ENCODE peak calls at places on chromosome 4, in eight cellular contexts. S is BJ, I is H1, K is tibial nerve, R is fibroblast of lung, U is choroid plexus epithelial cell, P is lung, C is transverse colon. Y is an unnamed sample.

GRCh38 chr4:172356002-172356401 is 542.8 kb downstream of the GALNTL6 start:
- DNase-seq in C (no peak), R (no peak), I (no peak), S (peak), U (peak), P (no peak), K (no peak), Y (peak)

GRCh38 chr4:88244821-88245579 is 39.4 kb downstream of the PPM1K start:
- DNase-seq in S (no peak), P (no peak), R (no peak), U (no peak), K (no peak), C (peak), I (no peak), Y (no peak)

GRCh38 chr4:75723117-75723801 is 1.1 kb upstream of the USO1 start:
- DNase-seq in C (no peak), I (no peak), K (no peak), P (no peak), U (peak), S (peak), R (no peak), Y (peak)

GRCh38 chr4:155008389-155008788 is 200.0 kb upstream of the NPY2R start:
- DNase-seq in R (no peak), S (no peak), P (no peak), C (no peak), I (no peak), U (no peak), K (no peak), Y (no peak)

GRCh38 chr4:3009422-3009821 is 46.1 kb downstream of the GRK4 start:
- DNase-seq in K (no peak), P (no peak), C (no peak), R (peak), I (no peak), U (peak), S (no peak), Y (peak)

GRCh38 chr4:121943941-121944340 is 7.9 kb downstream of the TRPC3 start:
- DNase-seq in C (no peak), K (no peak), U (no peak), S (no peak), R (no peak), P (no peak), I (no peak), Y (no peak)

GRCh38 chr4:14827111-14827510 is 175.2 kb upstream of the CPEB2 start:
- DNase-seq in I (no peak), U (peak), S (no peak), C (no peak), K (no peak), R (peak), P (no peak), Y (no peak)

GRCh38 chr4:90080116-90080515 is 47.1 kb upstream of the CCSER1 start:
- DNase-seq in C (no peak), P (no peak), I (no peak), R (no peak), K (no peak), U (no peak), S (no peak), Y (no peak)

DNA sequence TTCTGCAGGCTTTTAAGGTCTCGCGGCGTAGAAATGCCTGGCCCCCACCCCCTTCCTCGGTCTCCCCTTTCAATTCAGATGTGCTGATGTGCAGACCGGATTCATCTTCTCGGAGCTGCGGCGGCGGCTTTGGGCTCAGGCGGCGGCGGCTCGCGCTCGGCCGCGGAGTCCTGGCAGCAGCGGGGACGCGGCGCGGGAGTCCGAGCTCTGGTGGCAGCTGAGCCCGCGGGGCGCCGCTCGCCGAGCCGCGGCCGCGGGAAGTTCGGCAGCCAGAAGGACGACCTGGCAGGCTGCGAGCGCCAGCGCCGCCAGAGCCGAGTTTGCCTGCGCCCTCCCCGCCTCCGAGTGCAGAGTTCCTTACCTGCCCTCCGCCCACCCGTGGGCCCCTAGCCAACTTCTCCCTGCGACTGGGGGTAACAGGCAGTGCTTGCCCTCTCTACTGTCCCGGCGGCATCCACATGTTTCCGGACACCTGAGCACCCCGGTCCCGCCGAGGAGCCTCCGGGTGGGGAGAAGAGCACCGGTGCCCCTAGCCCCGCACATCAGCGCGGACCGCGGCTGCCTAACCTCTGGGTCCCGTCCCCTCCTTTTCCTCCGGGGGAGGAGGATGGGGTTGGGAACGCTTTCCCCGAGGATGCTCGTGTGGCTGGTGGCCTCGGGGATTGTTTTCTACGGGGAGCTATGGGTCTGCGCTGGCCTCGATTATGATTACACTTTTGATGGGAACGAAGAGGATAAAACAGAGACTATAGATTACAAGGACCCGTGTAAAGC is 448 bp downstream of the TLL1 start:
- DNase-seq in P (no peak), U (no peak), C (no peak), I (no peak), K (no peak), S (no peak), R (peak), Y (peak)
- H3K4me3 ChIP-seq in P (peak), U (peak), C (peak), I (peak), K (peak), S (peak), R (peak), Y (peak)

GRCh38 chr4:25773358-25773757 is 89.4 kb downstream of the SEL1L3 start:
- DNase-seq in P (no peak), C (no peak), K (no peak), U (no peak), R (no peak), I (no peak), S (no peak), Y (no peak)

GRCh38 chr4:25770844-25771243 is 91.9 kb downstream of the SEL1L3 start:
- DNase-seq in P (no peak), U (no peak), C (no peak), I (no peak), K (no peak), R (no peak), S (no peak), Y (no peak)

GRCh38 chr4:25771672-25772071 is 91.1 kb downstream of the SEL1L3 start:
- DNase-seq in I (no peak), P (no peak), C (no peak), S (no peak), K (no peak), R (no peak), U (no peak), Y (no peak)

GRCh38 chr4:25769251-25769650 is 93.5 kb downstream of the SEL1L3 start:
- DNase-seq in K (no peak), I (no peak), S (no peak), R (no peak), C (no peak), P (no peak), U (peak), Y (no peak)

DNA sequence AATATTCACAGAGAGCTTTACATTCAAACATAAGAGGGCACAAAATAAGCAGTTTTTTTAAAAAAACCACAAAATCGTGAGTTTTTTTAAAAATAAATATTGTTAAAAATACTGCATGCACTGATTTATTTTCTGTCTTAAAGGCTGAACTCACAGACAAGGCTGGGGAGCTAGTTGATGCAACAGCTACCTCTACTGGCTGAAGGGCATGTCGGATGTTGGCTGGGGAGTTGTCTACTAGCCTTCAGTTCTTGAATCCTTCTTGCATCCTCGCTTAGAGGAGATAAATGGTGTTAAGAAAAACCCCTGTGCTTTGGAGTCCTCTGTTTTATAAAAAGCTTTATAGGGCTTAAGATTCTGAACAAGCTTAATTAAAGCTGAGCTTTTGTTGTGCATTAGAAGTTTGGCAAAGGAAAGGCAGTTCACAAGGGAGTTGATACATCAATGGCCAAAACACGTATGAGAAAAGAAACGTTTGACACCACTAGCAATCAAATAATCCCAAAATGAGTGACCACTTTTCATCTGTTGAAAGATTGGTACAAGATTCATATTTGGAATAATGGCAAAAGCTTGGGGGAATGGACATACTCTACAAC is 94.8 kb downstream of the SEL1L3 start:
- DNase-seq in K (peak), I (peak), P (peak), U (peak), C (peak), R (peak), S (no peak), Y (peak)
- TF ChIP-seq CTCF in K (peak), I (peak), P (peak), U (peak), C (peak), R (peak), S (peak), Y (peak)

GRCh38 chr4:243407-243806 is 61.9 kb downstream of the ZNF732 start:
- DNase-seq in S (no peak), C (no peak), P (no peak), I (peak), R (no peak), U (no peak), K (no peak), Y (no peak)
- H3K4me3 ChIP-seq in S (no peak), C (no peak), P (no peak), I (no peak), R (no peak), U (no peak), K (no peak), Y (no peak)

DNA sequence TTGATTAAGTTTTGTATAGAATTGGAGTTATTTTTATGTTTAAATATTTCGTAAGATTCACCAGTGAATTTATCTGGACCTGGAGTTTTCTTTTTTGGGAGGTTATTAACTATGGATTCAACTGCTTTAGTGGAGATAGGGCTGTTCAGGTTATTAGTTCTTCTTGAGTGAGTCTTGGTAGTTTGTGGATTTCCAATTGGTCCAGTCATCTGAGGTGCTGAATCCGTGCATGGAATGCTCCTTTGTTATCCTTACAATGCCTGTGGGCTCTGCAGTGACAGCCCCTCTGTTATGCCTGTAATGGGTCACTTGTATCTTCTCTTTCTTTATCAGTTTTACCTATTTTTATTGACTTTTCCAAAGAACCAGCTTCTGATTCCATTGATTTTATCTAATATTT is 15.4 kb upstream of the NKX1-1 start:
- DNase-seq in C (no peak), I (no peak), S (no peak), K (no peak), U (no peak), P (no peak), R (no peak), Y (no peak)
- TF ChIP-seq CTCF in C (no peak), I (no peak), S (no peak), K (no peak), U (no peak), P (no peak), R (no peak), Y (no peak)

DNA sequence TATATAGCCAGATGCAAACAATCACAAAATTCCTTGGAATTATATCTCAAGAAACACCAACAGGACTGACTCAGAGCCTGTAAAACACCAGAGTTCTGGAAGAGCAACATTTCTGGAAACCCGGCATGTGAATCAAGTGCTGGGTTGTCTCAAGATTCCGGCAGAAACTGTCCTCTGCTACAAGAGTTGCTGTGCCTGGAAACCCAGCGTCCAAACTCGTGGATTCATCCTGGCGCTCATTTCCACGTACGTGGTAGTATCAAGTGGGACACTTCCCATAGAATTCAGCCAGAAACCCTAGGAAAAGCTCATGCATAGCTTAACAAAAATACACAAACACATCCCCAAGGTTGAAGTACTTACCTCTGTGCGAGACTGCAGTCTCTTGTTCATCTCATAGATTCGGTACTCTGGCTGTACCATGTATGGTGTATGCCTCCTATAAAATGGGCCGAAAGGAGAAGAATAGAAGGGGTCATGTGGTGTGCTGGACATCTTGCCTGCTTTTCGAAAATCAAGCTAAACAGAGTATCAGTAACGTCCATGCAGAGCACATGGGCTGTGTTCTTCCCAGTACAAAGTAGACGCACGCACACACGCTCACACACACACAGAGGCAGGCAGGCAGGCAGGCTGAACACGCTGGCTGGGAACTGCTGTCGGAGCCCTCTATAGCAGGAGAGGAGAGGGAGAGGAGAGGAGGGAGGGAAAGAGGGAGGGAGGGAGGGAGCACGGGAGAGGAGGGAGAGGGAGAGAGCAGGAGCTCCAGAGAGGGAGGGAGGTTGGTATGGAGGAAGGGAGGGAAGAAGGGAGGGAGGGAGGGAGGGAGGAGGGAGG is at the start of gene LDB2:
- DNase-seq in K (peak), P (peak), R (peak), C (peak), S (peak), U (peak), I (peak), Y (peak)
- H3K4me3 ChIP-seq in K (peak), P (peak), R (peak), C (peak), S (peak), U (peak), I (peak), Y (peak)

GRCh38 chr4:152171556-152171955 is 364.3 kb downstream of the FBXW7 start:
- DNase-seq in P (no peak), I (no peak), U (no peak), K (no peak), S (no peak), R (no peak), C (no peak), Y (no peak)

GRCh38 chr4:152172146-152172545 is 363.7 kb downstream of the FBXW7 start:
- DNase-seq in U (no peak), R (no peak), P (no peak), S (no peak), I (no peak), C (no peak), K (no peak), Y (no peak)

GRCh38 chr4:152166567-152166966 is 369.3 kb downstream of the FBXW7 start:
- DNase-seq in K (no peak), C (no peak), U (peak), S (no peak), R (peak), P (no peak), I (no peak), Y (no peak)

GRCh38 chr4:152169666-152170065 is 366.2 kb downstream of the FBXW7 start:
- DNase-seq in P (no peak), S (no peak), R (no peak), I (no peak), K (no peak), U (no peak), C (no peak), Y (no peak)

DNA sequence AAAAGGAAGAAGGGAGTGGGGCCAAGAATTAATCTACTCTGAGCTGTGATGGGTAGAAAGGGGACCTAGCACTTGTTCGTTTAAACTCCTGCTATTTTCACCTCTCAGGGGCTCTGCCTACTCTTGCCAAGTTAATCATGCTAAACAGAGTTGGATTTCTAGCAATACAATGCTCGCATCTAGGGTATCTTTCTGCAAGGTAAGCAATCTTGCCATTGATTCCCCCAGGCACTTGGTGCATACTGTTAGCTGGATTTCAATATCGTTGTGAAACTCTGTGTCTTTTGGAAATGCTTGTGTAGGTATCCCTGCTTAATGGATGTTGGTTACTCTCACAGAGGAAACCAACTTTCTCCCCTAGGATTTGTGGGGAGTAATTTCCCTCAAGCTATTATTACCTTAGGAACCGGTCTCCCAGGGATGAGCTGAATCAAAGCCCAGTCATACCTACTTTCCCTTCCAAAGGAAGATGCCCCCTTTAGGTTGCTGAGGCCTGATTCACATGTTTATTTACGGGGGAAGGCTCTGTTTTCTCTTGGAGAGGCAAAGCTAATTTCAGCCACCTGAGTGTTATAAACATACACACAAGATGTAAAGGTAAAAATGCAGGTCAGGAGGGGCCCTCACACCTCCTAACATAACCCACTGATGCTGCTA is 366.8 kb downstream of the FBXW7 start:
- DNase-seq in P (no peak), R (no peak), U (no peak), K (no peak), C (no peak), S (no peak), I (no peak), Y (no peak)
- TF ChIP-seq CTCF in P (no peak), R (no peak), U (no peak), K (no peak), C (no peak), S (no peak), I (peak), Y (no peak)

GRCh38 chr4:174213734-174214101 is 69.7 kb downstream of the FBXO8 start:
- DNase-seq in R (no peak), P (no peak), C (no peak), K (no peak), I (no peak), S (no peak), U (no peak), Y (no peak)

GRCh38 chr4:174215936-174216699 is 67.3 kb downstream of the FBXO8 start:
- DNase-seq in R (peak), C (no peak), I (no peak), S (no peak), U (no peak), K (no peak), P (no peak), Y (no peak)

GRCh38 chr4:174215055-174215454 is 68.4 kb downstream of the FBXO8 start:
- DNase-seq in P (no peak), I (no peak), K (no peak), U (no peak), C (no peak), S (no peak), R (peak), Y (no peak)

GRCh38 chr4:174212061-174212460 is 71.4 kb downstream of the FBXO8 start:
- DNase-seq in S (no peak), I (no peak), C (no peak), P (no peak), K (no peak), U (no peak), R (no peak), Y (no peak)

DNA sequence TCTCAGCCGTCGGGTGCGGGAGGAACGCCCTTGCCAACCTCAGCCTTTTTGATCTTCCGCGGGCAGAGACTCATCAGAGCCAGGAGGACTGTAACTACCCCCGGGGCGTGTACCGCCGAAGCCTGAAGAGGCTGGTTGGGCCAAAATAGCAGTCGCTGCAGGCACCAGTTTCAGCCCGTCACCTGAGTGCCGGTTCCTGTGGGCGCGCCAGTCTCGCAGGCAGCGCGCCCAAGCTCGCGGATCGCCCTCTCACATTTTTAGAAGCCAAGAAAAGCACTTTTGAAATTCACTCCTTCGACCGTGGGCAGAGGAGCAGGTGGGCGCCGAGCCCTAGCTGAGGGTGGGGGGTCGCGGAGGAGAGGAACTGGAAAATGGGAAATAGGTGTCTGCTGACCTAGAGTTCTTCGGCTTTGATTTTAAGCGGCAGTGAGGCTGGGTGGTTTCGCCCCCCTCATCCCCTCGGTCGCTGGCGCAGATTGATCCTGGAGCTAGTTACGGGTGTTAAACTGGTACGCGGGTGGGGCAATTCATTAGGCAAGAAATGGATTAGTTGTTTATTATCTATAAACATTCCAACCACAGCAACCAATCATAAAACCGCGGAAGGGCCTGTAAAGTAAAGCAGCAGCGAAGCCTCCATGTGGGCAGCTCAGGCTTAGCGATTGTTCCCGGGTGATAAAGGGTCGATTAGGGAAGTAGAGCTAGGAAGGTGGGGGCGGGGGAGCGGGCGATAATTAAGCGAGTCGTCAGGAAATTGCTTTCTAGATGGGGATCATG is 69.2 kb downstream of the FBXO8 start:
- DNase-seq in U (no peak), R (peak), K (no peak), S (no peak), P (no peak), C (no peak), I (no peak), Y (no peak)
- H3K4me3 ChIP-seq in U (no peak), R (peak), K (peak), S (no peak), P (no peak), C (peak), I (peak), Y (no peak)

GRCh38 chr4:186500721-186501304 is 54.6 kb downstream of the MTNR1A start:
- DNase-seq in U (peak), P (peak), C (no peak), I (no peak), S (no peak), R (no peak), K (no peak), Y (no peak)
- TF ChIP-seq CTCF in U (no peak), P (no peak), C (no peak), I (no peak), S (no peak), R (no peak), K (no peak), Y (no peak)

Y was measured in foreskin fibroblast.